ENCODE peak calls at places on chromosome 18, in five cellular contexts. V is A549, O is sigmoid colon, L is GM23338, E is gastrocnemius medialis. B is an unnamed sample.

GRCh38 chr18:49206717-49207116 is 253.7 kb downstream of the DYM start:
- DNase-seq in V (no peak), E (no peak), L (no peak), O (no peak), B (no peak)

GRCh38 chr18:36139251-36139650 is 9.6 kb downstream of the ELP2 start:
- DNase-seq in O (no peak), E (no peak), L (no peak), V (no peak), B (no peak)

GRCh38 chr18:10397004-10397403 is 57.4 kb upstream of the APCDD1 start:
- DNase-seq in L (no peak), V (no peak), O (no peak), E (no peak), B (no peak)

GRCh38 chr18:58335223-58335622 is 291.2 kb downstream of the NEDD4L start:
- DNase-seq in O (no peak), E (no peak), L (peak; percentile 23), V (no peak), B (no peak)

GRCh38 chr18:55509631-55510372 is 78.2 kb downstream of the TCF4 start:
- DNase-seq in V (no peak), E (no peak), O (no peak), L (peak; percentile 65), B (no peak)

GRCh38 chr18:68399721-68400120 is 315.2 kb downstream of the TMX3 start:
- DNase-seq in L (no peak), O (no peak), E (no peak), V (no peak), B (no peak)

GRCh38 chr18:3649559-3650426 is 199.8 kb downstream of the TGIF1 start:
- DNase-seq in L (no peak), E (peak; percentile 37), V (peak; percentile 51), O (no peak), B (peak; percentile 65)

GRCh38 chr18:37649930-37650329 is 84.3 kb upstream of the CELF4 start:
- DNase-seq in O (no peak), E (no peak), V (no peak), L (no peak), B (no peak)

GRCh38 chr18:39913790-39914366 is 2041.2 kb upstream of the PIK3C3 start:
- DNase-seq in V (no peak), E (no peak), L (no peak), O (no peak), B (no peak)

GRCh38 chr18:76126327-76126726 is 368.7 kb downstream of the ZNF516 start:
- DNase-seq in V (no peak), O (no peak), L (peak; percentile 41), E (no peak), B (no peak)

GRCh38 chr18:52499646-52500045 is 159.6 kb downstream of the DCC start:
- DNase-seq in E (no peak), L (no peak), O (no peak), V (peak; percentile 19), B (no peak)

GRCh38 chr18:49447810-49448745 is 12.4 kb downstream of the DYM start:
- DNase-seq in E (peak; percentile 31), V (peak; percentile 12), O (no peak), L (peak; percentile 94), B (no peak)

GRCh38 chr18:8443505-8443904 is 165.7 kb upstream of the RAB12 start:
- DNase-seq in E (no peak), O (no peak), V (no peak), L (no peak), B (no peak)

GRCh38 chr18:5468394-5468793 is 75.4 kb downstream of the EPB41L3 start:
- DNase-seq in O (no peak), L (no peak), V (no peak), E (no peak), B (no peak)

GRCh38 chr18:2657043-2657512 is 1.6 kb downstream of the SMCHD1 start:
- DNase-seq in O (no peak), L (no peak), V (no peak), E (no peak), B (no peak)

GRCh38 chr18:13137041-13137938 is 81.3 kb upstream of the LDLRAD4 start:
- DNase-seq in E (no peak), V (no peak), L (peak; percentile 39), O (no peak), B (no peak)

GRCh38 chr18:79625195-79625923 is 54.2 kb upstream of the CTDP1 start:
- DNase-seq in E (no peak), O (peak; percentile 49), V (no peak), L (no peak), B (no peak)

GRCh38 chr18:38611036-38611964 is 1045.7 kb upstream of the CELF4 start:
- DNase-seq in O (no peak), V (no peak), L (no peak), E (no peak), B (no peak)

GRCh38 chr18:3498705-3499451 is 48.9 kb downstream of the TGIF1 start:
- DNase-seq in V (peak; percentile 18), O (no peak), E (no peak), L (peak; percentile 81), B (no peak)

GRCh38 chr18:3035635-3036034 is 22.7 kb upstream of the LPIN2 start:
- DNase-seq in O (no peak), V (no peak), E (no peak), L (no peak), B (no peak)

GRCh38 chr18:2910751-2911425 is 64.1 kb downstream of the EMILIN2 start:
- DNase-seq in E (no peak), V (no peak), O (no peak), L (no peak), B (no peak)

GRCh38 chr18:10771053-10771709 is 245.4 kb downstream of the NAPG start:
- DNase-seq in V (no peak), E (no peak), O (no peak), L (no peak), B (no peak)

GRCh38 chr18:39162013-39162412 is 1596.4 kb upstream of the CELF4 start:
- DNase-seq in L (peak; percentile 37), E (no peak), O (no peak), V (no peak), B (no peak)

GRCh38 chr18:44508474-44508873 is 172.2 kb upstream of the SETBP1 start:
- DNase-seq in V (no peak), O (no peak), E (no peak), L (no peak), B (no peak)

GRCh38 chr18:48990497-48991298 is 39.9 kb upstream of the SMAD7 start:
- DNase-seq in E (no peak), L (no peak), V (peak; percentile 69), O (no peak), B (no peak)

GRCh38 chr18:57901819-57902600 is 98.9 kb upstream of the ATP8B1 start:
- DNase-seq in E (no peak), V (peak; percentile 80), L (peak; percentile 10), O (no peak), B (no peak)

GRCh38 chr18:63515799-63516198 is 26.4 kb upstream of the SERPINB12 start:
- DNase-seq in L (no peak), O (no peak), V (no peak), E (no peak), B (no peak)

GRCh38 chr18:63508634-63509033 is 31.9 kb downstream of the SERPINB5 start:
- DNase-seq in O (no peak), E (no peak), L (no peak), V (no peak), B (no peak)

GRCh38 chr18:63515279-63515678 is 26.9 kb upstream of the SERPINB12 start:
- DNase-seq in E (no peak), L (peak; percentile 54), O (no peak), V (no peak), B (no peak)

GRCh38 chr18:63514326-63514725 is 27.8 kb upstream of the SERPINB12 start:
- DNase-seq in L (peak; percentile 35), E (no peak), O (no peak), V (no peak), B (no peak)

GRCh38 chr18:63511285-63511684 is 30.9 kb upstream of the SERPINB12 start:
- DNase-seq in O (no peak), L (peak; percentile 94), V (peak; percentile 13), E (no peak), B (peak; percentile 17)
- TF ChIP-seq CTCF in O (peak; percentile 10), L (peak; percentile 81), V (peak; percentile 37), E (no peak), B (peak; percentile 22)

GRCh38 chr18:33744032-33744697 is 166.1 kb downstream of the ASXL3 start:
- DNase-seq in V (no peak), O (no peak), L (peak; percentile 29), E (no peak), B (no peak)
- TF ChIP-seq CTCF in V (no peak), O (no peak), L (peak; percentile 51), E (no peak), B (no peak)

DNA sequence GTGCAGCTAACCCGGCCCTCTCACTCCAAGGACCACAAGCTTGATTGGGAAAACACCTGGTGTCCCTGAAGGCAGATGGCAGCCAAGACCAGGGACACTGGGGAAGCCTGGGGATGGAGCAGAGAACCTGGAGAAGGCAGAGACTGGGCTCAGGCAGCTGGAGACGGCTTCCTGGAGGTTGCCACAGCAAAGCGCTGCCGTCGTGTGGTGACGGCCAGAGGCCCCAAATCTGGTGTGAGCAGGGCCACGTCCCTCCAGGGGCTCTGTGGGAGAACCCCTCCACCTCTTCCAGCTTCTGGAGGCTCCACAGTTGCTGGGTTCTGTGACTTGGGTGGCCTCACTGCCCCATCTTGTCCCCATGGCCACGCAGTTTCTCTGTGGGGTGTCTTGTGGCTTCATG is 484.9 kb upstream of the SALL3 start:
- DNase-seq in E (no peak), V (no peak), O (no peak), L (no peak), B (no peak)
- TF ChIP-seq CTCF in E (no peak), V (no peak), O (no peak), L (no peak), B (no peak)

GRCh38 chr18:74311000-74311399 is 4.6 kb upstream of the C18orf63 start:
- DNase-seq in E (no peak), O (no peak), V (no peak), L (no peak), B (no peak)

GRCh38 chr18:74315464-74316256 is at the start of gene C18orf63:
- DNase-seq in O (no peak), V (no peak), E (no peak), L (no peak), B (no peak)

GRCh38 chr18:74314759-74315463 is 728 bp upstream of the C18orf63 start:
- DNase-seq in V (no peak), O (no peak), E (no peak), L (no peak), B (no peak)

DNA sequence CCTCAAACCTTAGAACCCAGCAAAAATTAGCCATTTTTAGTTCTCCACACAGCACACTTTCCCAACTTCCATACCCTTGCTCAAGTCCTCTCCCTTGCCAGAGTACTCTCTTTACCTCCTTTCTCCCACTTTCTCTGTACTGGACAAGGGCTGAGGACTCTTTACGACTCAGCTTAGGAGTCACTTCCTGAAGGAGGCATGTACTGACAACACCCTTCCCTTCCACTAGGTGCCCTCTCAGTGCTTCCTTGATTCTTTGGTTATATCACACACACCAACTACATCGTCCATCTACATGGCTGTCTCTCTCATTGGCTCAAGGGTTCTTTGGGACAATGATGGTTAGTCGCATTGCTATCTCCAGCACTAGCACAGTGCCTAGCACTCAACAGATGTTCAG is 5.2 kb upstream of the C18orf63 start:
- DNase-seq in L (peak; percentile 68), E (no peak), O (no peak), V (no peak), B (no peak)
- TF ChIP-seq CTCF in L (peak; percentile 53), E (no peak), O (peak; percentile 24), V (no peak), B (peak; percentile 18)

GRCh38 chr18:50473896-50474295 is 86.0 kb upstream of the MAPK4 start:
- DNase-seq in L (no peak), V (no peak), E (no peak), O (no peak), B (no peak)

GRCh38 chr18:50475538-50476193 is 84.2 kb upstream of the MAPK4 start:
- DNase-seq in E (no peak), O (no peak), V (no peak), L (no peak), B (no peak)
- TF ChIP-seq CTCF in E (no peak), O (no peak), V (no peak), L (no peak), B (no peak)

B was measured in tibial nerve.